ENCODE peak calls at places on chromosomes 1 and 21, in eight cellular contexts. X is HTR-8/SVneo, L is ELR, G is endothelial cell, B is AG08396, P is GM13977, W is NCI-H1436 treated with DMSO at 0.1 percent for 48 hours, R is iris pigment epithelial cell. M is an unnamed sample.

GRCh38 chr1:163983097-163983496 is 575.9 kb upstream of the PBX1 start:
- DNase-seq in X (no peak), L (no peak), G (no peak), B (no peak), P (no peak), W (no peak), R (no peak), M (no peak)

GRCh38 chr1:234985007-234985370 is 143.6 kb downstream of the TOMM20 start:
- DNase-seq in X (no peak), L (no peak), G (no peak), B (no peak), P (no peak), W (no peak), R (no peak), M (no peak)

GRCh38 chr1:225509376-225509707 is 81.5 kb upstream of the LBR start:
- DNase-seq in X (no peak), L (peak), G (no peak), B (no peak), P (no peak), W (no peak), R (peak), M (no peak)

GRCh38 chr1:25799346-25799720 is 660 bp upstream of the SELENON start:
- DNase-seq in X (no peak), L (no peak), G (no peak), B (no peak), P (no peak), W (no peak), R (no peak), M (no peak)

GRCh38 chr1:10779201-10779600 is 17.2 kb downstream of the CASZ1 start:
- DNase-seq in X (no peak), L (no peak), G (no peak), B (no peak), P (no peak), W (no peak), R (no peak), M (peak)

GRCh38 chr1:41901551-41901950 is 17.2 kb downstream of the HIVEP3 start:
- DNase-seq in X (no peak), L (no peak), G (no peak), B (no peak), P (no peak), W (no peak), R (no peak), M (no peak)

GRCh38 chr1:23446644-23447310 is 22.2 kb upstream of the TCEA3 start:
- DNase-seq in X (no peak), L (no peak), G (no peak), B (no peak), P (no peak), W (no peak), R (no peak), M (no peak)

GRCh38 chr1:40593449-40594186 is 62.2 kb downstream of the ZNF684 start:
- DNase-seq in X (no peak), L (no peak), G (no peak), B (no peak), P (no peak), W (no peak), R (no peak), M (peak)

GRCh38 chr1:106768501-106768900 is 288.0 kb upstream of the PRMT6 start:
- DNase-seq in X (no peak), L (peak), G (no peak), B (no peak), P (no peak), W (no peak), R (peak), M (no peak)

GRCh38 chr1:220884981-220885918 is 6.0 kb downstream of the HLX start:
- DNase-seq in X (no peak), L (no peak), G (no peak), B (no peak), P (peak), W (no peak), R (no peak), M (no peak)

GRCh38 chr1:198598796-198599321 is 40.0 kb upstream of the PTPRC start:
- DNase-seq in X (no peak), L (no peak), G (no peak), B (no peak), P (peak), W (no peak), R (no peak), M (peak)

GRCh38 chr21:33202464-33203363 is 27.0 kb upstream of the IFNAR2 start:
- DNase-seq in X (no peak), L (no peak), G (no peak), B (no peak), P (no peak), W (no peak), R (no peak), M (peak)